ENCODE peak calls at places on chromosome 12, in four cellular contexts. A is ureter, Q is iPS-NIHi11, U is NCI-H1092. F is an unnamed sample.

GRCh38 chr12:91189526-91189925 is 6.9 kb upstream of the DCN start:
- DNase-seq in A (no peak), Q (no peak), U (no peak), F (no peak)

GRCh38 chr12:7344831-7345230 is 41.0 kb downstream of the ACSM4 start:
- DNase-seq in A (no peak), Q (no peak), U (no peak), F (no peak)

GRCh38 chr12:66060361-66060907 is 70.1 kb downstream of the LLPH start:
- DNase-seq in A (no peak), Q (no peak), U (no peak), F (no peak)

GRCh38 chr12:43277630-43278267 is 274.3 kb downstream of the ADAMTS20 start:
- DNase-seq in A (no peak), Q (no peak), U (no peak), F (no peak)

GRCh38 chr12:24705741-24706358 is 243.1 kb downstream of the BCAT1 start:
- DNase-seq in A (no peak), Q (no peak), U (no peak), F (peak)

GRCh38 chr12:105995986-105996385 is 142.8 kb downstream of the NUAK1 start:
- DNase-seq in A (no peak), Q (no peak), U (no peak), F (no peak)

GRCh38 chr12:9098115-9098452 is 17.6 kb downstream of the A2M start:
- DNase-seq in A (no peak), Q (no peak), U (no peak), F (no peak)

GRCh38 chr12:46585854-46586621 is 213.5 kb upstream of the SLC38A2 start:
- DNase-seq in A (peak), Q (no peak), U (no peak), F (peak)

GRCh38 chr12:76936562-76937185 is 57.9 kb upstream of the CSRP2 start:
- DNase-seq in A (no peak), Q (no peak), U (no peak), F (no peak)

GRCh38 chr12:46404225-46404631 is 31.7 kb upstream of the SLC38A2 start:
- DNase-seq in A (no peak), Q (no peak), U (no peak), F (no peak)

GRCh38 chr12:80293759-80294158 is 150.3 kb upstream of the PTPRQ start:
- DNase-seq in A (no peak), Q (no peak), U (no peak), F (no peak)

GRCh38 chr12:25986169-25986568 is 27.7 kb downstream of the RASSF8 start:
- DNase-seq in A (no peak), Q (no peak), U (no peak), F (no peak)

GRCh38 chr12:67747869-67748760 is 99.6 kb downstream of the DYRK2 start:
- DNase-seq in A (no peak), Q (peak), U (no peak), F (no peak)

GRCh38 chr12:69657376-69658137 is 41.5 kb downstream of the BEST3 start:
- DNase-seq in A (no peak), Q (peak), U (no peak), F (no peak)

GRCh38 chr12:102023343-102023930 is 38.4 kb downstream of the WASHC3 start:
- DNase-seq in A (no peak), Q (no peak), U (no peak), F (no peak)

GRCh38 chr12:101940400-101940950 is 63.1 kb downstream of the DRAM1 start:
- DNase-seq in A (no peak), Q (no peak), U (no peak), F (no peak)

GRCh38 chr12:54689034-54689372 is 40.8 kb upstream of the DCD start:
- DNase-seq in A (no peak), Q (no peak), U (peak), F (no peak)

GRCh38 chr12:121793501-121793835 is at the start of gene RHOF:
- DNase-seq in A (no peak), Q (peak), U (no peak), F (peak)

GRCh38 chr12:111443086-111443485 is 37.4 kb downstream of the SH2B3 start:
- DNase-seq in A (no peak), Q (no peak), U (no peak), F (no peak)

GRCh38 chr12:106282457-106283097 is 20.0 kb upstream of the TCP11L2 start:
- DNase-seq in A (no peak), Q (peak), U (no peak), F (peak)

GRCh38 chr12:89781161-89781560 is 72.5 kb upstream of the ATP2B1 start:
- DNase-seq in A (no peak), Q (no peak), U (no peak), F (no peak)

GRCh38 chr12:106498056-106498455 is 84.7 kb upstream of the RFX4 start:
- DNase-seq in A (no peak), Q (no peak), U (no peak), F (no peak)

GRCh38 chr12:49880756-49881390 is 22.8 kb downstream of the FAIM2 start:
- DNase-seq in A (no peak), Q (no peak), U (no peak), F (no peak)

GRCh38 chr12:123251403-123252076 is 18.3 kb downstream of the MTRFR start:
- DNase-seq in A (no peak), Q (no peak), U (no peak), F (no peak)

F was measured in OCI-LY7.